ENCODE peak calls at places on chromosomes 11 and 22, in six cellular contexts. U is heart left ventricle; O is CD8-positive, alpha-beta T cell; Z is H9; C is cardiac fibroblast; F is MCF 10A. Q is an unnamed sample.

GRCh38 chr11:120842195-120842594 is 181.7 kb upstream of the TBCEL start:
- DNase-seq in C (no peak), F (no peak), O (no peak), Z (no peak), U (no peak), Q (no peak)

GRCh38 chr11:1074244-1075221 is at the start of gene MUC2:
- DNase-seq in C (no peak), O (no peak), Z (no peak), F (no peak), U (no peak), Q (no peak)

GRCh38 chr11:74566386-74566960 is 25.9 kb upstream of the POLD3 start:
- DNase-seq in O (no peak), F (no peak), Z (no peak), C (no peak), U (no peak), Q (no peak)

GRCh38 chr11:9646324-9646723 is 17.6 kb upstream of the SWAP70 start:
- DNase-seq in O (no peak), U (no peak), C (no peak), Z (no peak), F (no peak), Q (no peak)

GRCh38 chr22:38865201-38866023 is 6.6 kb downstream of the CBX6 start:
- DNase-seq in U (no peak), C (no peak), Z (peak; percentile 27), O (no peak), F (no peak), Q (peak; percentile 47)

GRCh38 chr11:2445107-2445947 is 519 bp downstream of the KCNQ1 start:
- DNase-seq in C (no peak), Z (no peak), U (peak; percentile 40), F (no peak), O (no peak), Q (no peak)

GRCh38 chr11:3169235-3169951 is 4.3 kb upstream of the OSBPL5 start:
- DNase-seq in C (peak; percentile 72), U (peak; percentile 63), O (no peak), Z (peak; percentile 73), F (peak; percentile 72), Q (peak; percentile 87)

GRCh38 chr11:4919250-4919649 is at the start of gene OR51G2:
- DNase-seq in U (no peak), C (no peak), Z (no peak), F (no peak), O (no peak), Q (no peak)

GRCh38 chr11:126583594-126583993 is 228.1 kb downstream of the ST3GAL4 start:
- DNase-seq in C (no peak), Z (no peak), O (no peak), F (no peak), U (no peak), Q (no peak)

GRCh38 chr11:117509543-117509942 is 181.9 kb downstream of the CEP164 start:
- DNase-seq in Z (no peak), U (no peak), C (no peak), O (no peak), F (no peak), Q (no peak)

GRCh38 chr22:22880645-22881044 is 7.0 kb upstream of the IGLL5 start:
- DNase-seq in O (no peak), F (no peak), C (no peak), Z (no peak), U (no peak), Q (peak; percentile 23)

GRCh38 chr22:24051568-24051967 is 40.5 kb downstream of the CABIN1 start:
- DNase-seq in C (peak; percentile 43), O (no peak), Z (no peak), U (no peak), F (no peak), Q (no peak)

GRCh38 chr11:84398017-84398626 is 1112.0 kb upstream of the CCDC90B start:
- DNase-seq in Z (no peak), F (peak; percentile 35), U (no peak), C (peak; percentile 61), O (no peak), Q (peak; percentile 62)

DNA sequence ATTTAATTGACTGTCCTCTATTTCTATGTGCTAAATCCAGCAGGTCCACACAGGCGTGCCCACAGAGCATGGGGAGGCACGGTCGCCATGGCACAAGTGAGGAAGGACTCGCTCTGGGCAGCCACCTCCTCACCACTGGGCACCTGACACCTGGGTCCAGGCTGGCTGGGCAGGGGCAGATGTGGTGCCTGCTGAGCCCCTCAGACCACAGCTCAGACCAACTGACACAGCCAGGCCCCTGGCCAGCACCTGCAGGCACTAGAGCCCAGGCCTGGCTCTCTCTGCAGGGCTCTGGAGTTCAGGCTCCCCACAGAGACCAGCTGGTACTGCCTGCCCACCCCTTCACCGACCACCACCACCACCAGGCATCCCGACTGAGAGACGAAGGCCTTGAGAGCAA is 27.9 kb downstream of the LINC01488 start:
- DNase-seq in F (no peak), O (no peak), U (no peak), Z (no peak), C (no peak), Q (no peak)
- TF ChIP-seq CTCF in F (no peak), O (no peak), U (no peak), Z (no peak), C (no peak), Q (no peak)

GRCh38 chr11:115990004-115990447 is 485.8 kb upstream of the CADM1 start:
- DNase-seq in U (no peak), C (no peak), F (no peak), O (no peak), Z (peak; percentile 76), Q (peak; percentile 89)
- TF ChIP-seq CTCF in U (peak; percentile 68), C (peak; percentile 37), F (no peak), O (no peak), Z (peak; percentile 92), Q (peak; percentile 97)

GRCh38 chr11:46247664-46248063 is 29.8 kb upstream of the CREB3L1 start:
- DNase-seq in F (peak; percentile 82), C (peak; percentile 79), Z (peak; percentile 80), O (no peak), U (no peak), Q (peak; percentile 92)
- TF ChIP-seq CTCF in F (peak; percentile 22), C (peak; percentile 32), Z (peak; percentile 84), O (peak; percentile 33), U (peak; percentile 23), Q (peak; percentile 86)

GRCh38 chr11:16883179-16883578 is 131.0 kb downstream of the PLEKHA7 start:
- DNase-seq in C (peak; percentile 20), O (no peak), F (peak; percentile 55), Z (no peak), U (no peak), Q (peak; percentile 82)
- TF ChIP-seq CTCF in C (no peak), O (no peak), F (no peak), Z (peak; percentile 34), U (peak; percentile 31), Q (peak; percentile 50)

DNA sequence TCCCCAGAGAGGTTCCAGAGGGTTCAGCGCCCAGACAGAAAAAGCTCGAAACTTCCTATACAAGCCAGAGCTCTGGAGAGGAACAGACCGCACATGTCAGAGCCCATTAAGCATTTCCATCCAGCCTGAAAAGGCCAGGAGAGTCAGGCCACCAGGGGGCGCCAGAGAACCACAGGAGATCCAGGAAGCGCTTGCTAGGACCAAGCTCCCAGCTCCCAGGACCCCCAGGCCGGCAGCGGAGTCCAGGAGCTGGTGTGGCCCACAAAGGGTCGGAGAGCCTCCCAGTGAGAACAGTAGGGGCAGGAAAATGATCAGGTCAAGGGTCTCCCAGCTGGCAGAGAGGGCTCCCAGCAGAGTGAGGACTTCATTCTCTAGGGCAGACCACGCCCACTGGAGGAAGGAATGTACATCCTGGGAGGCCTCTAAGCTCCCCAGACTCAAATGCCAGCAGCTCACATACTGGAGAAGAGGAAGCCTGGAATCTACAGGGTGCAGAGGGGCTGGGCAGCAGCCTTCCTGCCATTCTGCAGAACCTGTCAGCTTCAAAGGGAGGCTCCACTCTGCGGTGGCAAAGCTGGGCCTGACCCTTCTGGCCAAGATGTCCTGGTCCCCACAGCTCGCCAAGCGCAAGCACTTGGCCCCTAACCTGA is 2.1 kb upstream of the MEI1 start:
- DNase-seq in U (peak; percentile 91), O (peak; percentile 94), F (peak; percentile 87), C (peak; percentile 92), Z (peak; percentile 96), Q (peak; percentile 99)
- TF ChIP-seq CTCF in U (peak; percentile 99), O (peak; percentile 89), F (peak; percentile 86), C (peak; percentile 95), Z (peak; percentile 99), Q (peak; percentile 99)

GRCh38 chr11:95152878-95153856 is 63.5 kb downstream of the ENDOD1 start:
- DNase-seq in Z (no peak), U (no peak), C (no peak), F (no peak), O (no peak), Q (no peak)

GRCh38 chr11:95148421-95148820 is 58.8 kb downstream of the ENDOD1 start:
- DNase-seq in U (no peak), C (no peak), O (no peak), F (no peak), Z (no peak), Q (no peak)

GRCh38 chr11:95149659-95150294 is 60.1 kb downstream of the ENDOD1 start:
- DNase-seq in Z (peak; percentile 68), F (peak; percentile 33), O (no peak), U (peak; percentile 75), C (no peak), Q (peak; percentile 86)

GRCh38 chr11:95148938-95149337 is 59.3 kb downstream of the ENDOD1 start:
- DNase-seq in C (no peak), Z (no peak), O (no peak), F (no peak), U (no peak), Q (no peak)

DNA sequence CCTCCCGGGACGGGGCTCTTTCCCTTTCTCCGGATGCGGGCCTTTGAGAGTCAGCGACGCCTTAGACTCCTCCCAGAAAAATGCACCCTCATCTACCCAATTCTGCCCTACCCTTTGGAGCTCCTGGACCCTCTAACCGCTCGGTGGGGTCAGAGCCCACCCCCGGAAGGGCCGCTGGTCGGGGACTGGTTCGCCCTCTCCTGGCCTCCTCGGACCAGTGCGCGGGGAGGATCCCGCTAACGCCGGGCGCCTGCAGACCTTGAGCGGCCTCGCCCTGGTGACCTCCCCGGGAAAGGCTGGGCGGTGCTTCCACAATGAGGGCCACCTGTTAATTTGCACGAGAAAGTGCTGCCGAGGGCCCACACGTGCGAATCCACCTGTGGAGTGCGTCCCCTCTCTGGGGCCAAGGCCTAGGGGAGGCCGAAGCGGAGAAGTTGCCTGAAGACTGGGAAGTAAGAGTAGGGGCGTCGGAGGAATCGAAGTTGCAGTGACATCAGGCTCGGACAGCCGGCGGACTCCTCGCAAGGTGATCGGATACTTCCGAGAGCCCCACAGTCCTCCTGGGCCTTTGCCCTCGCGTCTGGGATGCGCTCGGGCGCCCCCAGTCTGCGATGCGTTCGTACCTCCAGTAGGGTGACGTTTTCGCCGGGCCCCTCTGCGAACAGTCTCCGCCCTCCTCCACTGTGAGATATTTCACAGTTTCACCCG is 61.5 kb downstream of the ENDOD1 start:
- DNase-seq in O (peak; percentile 85), U (peak; percentile 92), C (peak; percentile 92), F (peak; percentile 95), Z (peak; percentile 96), Q (peak; percentile 97)
- TF ChIP-seq CTCF in O (peak; percentile 92), U (peak; percentile 84), C (peak; percentile 79), F (peak; percentile 63), Z (peak; percentile 69), Q (peak; percentile 75)

Q was measured in endodermal cell.